ENCODE peak calls at places on chromosomes 6 and 20, in five cellular contexts. X is right cardiac atrium, B is neural progenitor cell, W is endodermal cell, F is adipocyte. V is an unnamed sample. For H3K4me1, the result is how much of the 10 kb centered on the place peaks cover.

GRCh38 chr20:58179083-58179431 is 49.4 kb downstream of the ANKRD60 start:
- DNase-seq in X (no peak), B (no peak), W (no peak), F (no peak), V (no peak)

GRCh38 chr6:87154641-87155271 is 609 bp upstream of the ZNF292 start:
- DNase-seq in X (no peak), B (no peak), W (no peak), F (peak), V (no peak)

GRCh38 chr6:71205336-71205956 is 83.2 kb upstream of the OGFRL1 start:
- DNase-seq in X (no peak), B (no peak), W (no peak), F (no peak), V (no peak)

GRCh38 chr6:29527126-29527525 is 32.4 kb downstream of the UBD start:
- DNase-seq in X (no peak), B (no peak), W (no peak), F (peak), V (no peak)

GRCh38 chr6:144753023-144753705 is 468.0 kb downstream of the UTRN start:
- DNase-seq in X (no peak), B (no peak), W (no peak), F (no peak), V (no peak)

GRCh38 chr6:67896476-67896875 is 738.6 kb upstream of the ADGRB3 start:
- DNase-seq in X (no peak), B (no peak), W (no peak), F (peak), V (no peak)

GRCh38 chr6:63272397-63272796 is 47.4 kb downstream of the LGSN start:
- DNase-seq in X (no peak), B (peak), W (no peak), F (peak), V (no peak)

GRCh38 chr20:17610566-17611289 is 40.9 kb downstream of the DSTN start:
- DNase-seq in X (peak), B (no peak), W (peak), F (no peak), V (no peak)

GRCh38 chr6:5151295-5151954 is 66.3 kb downstream of the PPP1R3G start:
- DNase-seq in X (no peak), B (no peak), W (no peak), F (no peak), V (no peak)

GRCh38 chr20:58312836-58313235 is 3.3 kb downstream of the RAB22A start:
- DNase-seq in X (no peak), B (no peak), W (no peak), F (no peak), V (no peak)

GRCh38 chr20:46970937-46971630 is 76.4 kb downstream of the EYA2 start:
- DNase-seq in X (no peak), B (peak), W (peak), F (peak), V (peak)

GRCh38 chr20:15867899-15868298 is 705.3 kb downstream of the KIF16B start:
- DNase-seq in X (no peak), B (no peak), W (peak), F (no peak), V (peak)

GRCh38 chr6:157596886-157597285 is 215.9 kb downstream of the ZDHHC14 start:
- DNase-seq in X (no peak), B (no peak), W (no peak), F (peak), V (peak)

GRCh38 chr20:2652724-2653510 is 485 bp downstream of the NOP56 start:
- DNase-seq in X (peak), B (peak), W (no peak), F (peak), V (no peak)

GRCh38 chr6:107185570-107185969 is 70.3 kb upstream of the BEND3 start:
- DNase-seq in X (no peak), B (peak), W (peak), F (peak), V (peak)

GRCh38 chr20:39021748-39022147 is 59.6 kb downstream of the DHX35 start:
- DNase-seq in X (no peak), B (no peak), W (no peak), F (no peak), V (no peak)

GRCh38 chr6:144657691-144658090 is 372.6 kb downstream of the UTRN start:
- DNase-seq in X (no peak), B (no peak), W (peak), F (no peak), V (peak)

GRCh38 chr6:167685654-167686053 is 141.1 kb upstream of the AFDN start:
- DNase-seq in X (no peak), B (no peak), W (no peak), F (no peak), V (no peak)

GRCh38 chr6:44179072-44179536 is 20.5 kb downstream of the CAPN11 start:
- DNase-seq in X (no peak), B (no peak), W (no peak), F (no peak), V (no peak)

GRCh38 chr6:16321826-16322225 is 83.4 kb downstream of the GMPR start:
- DNase-seq in X (no peak), B (no peak), W (peak), F (no peak), V (no peak)
- H3K4me1 ChIP-seq in X (under half), B (under half), W (under half), F (half or more), V (under half)

GRCh38 chr20:62734881-62735280 is 26.2 kb downstream of the NTSR1 start:
- DNase-seq in X (no peak), B (no peak), W (no peak), F (no peak), V (no peak)
- H3K4me1 ChIP-seq in X (under half), B (under half), W (under half), F (under half), V (under half)

GRCh38 chr6:41712651-41713103 is 22.7 kb downstream of the TFEB start:
- DNase-seq in X (peak), B (no peak), W (no peak), F (peak), V (no peak)

GRCh38 chr6:41714556-41715273 is 20.7 kb downstream of the TFEB start:
- DNase-seq in X (no peak), B (no peak), W (no peak), F (no peak), V (no peak)

GRCh38 chr6:41715779-41716515 is 19.5 kb downstream of the TFEB start:
- DNase-seq in X (no peak), B (no peak), W (no peak), F (no peak), V (no peak)

GRCh38 chr6:41713161-41713649 is 22.2 kb downstream of the TFEB start:
- DNase-seq in X (no peak), B (no peak), W (no peak), F (peak), V (peak)

GRCh38 chr6:41713650-41714291 is 21.6 kb downstream of the TFEB start:
- DNase-seq in X (no peak), B (no peak), W (no peak), F (no peak), V (no peak)
- H3K4me1 ChIP-seq in X (under half), B (under half), W (under half), F (under half), V (under half)

GRCh38 chr6:33993653-33994052 is 152.2 kb downstream of the GRM4 start:
- DNase-seq in X (no peak), B (no peak), W (no peak), F (no peak), V (no peak)

GRCh38 chr6:33995873-33996475 is 149.9 kb downstream of the GRM4 start:
- DNase-seq in X (no peak), B (no peak), W (peak), F (no peak), V (no peak)

GRCh38 chr6:33995046-33995872 is 150.6 kb downstream of the GRM4 start:
- DNase-seq in X (no peak), B (no peak), W (peak), F (no peak), V (no peak)

GRCh38 chr6:33993091-33993490 is 152.8 kb downstream of the GRM4 start:
- DNase-seq in X (no peak), B (no peak), W (peak), F (no peak), V (no peak)

GRCh38 chr6:33994198-33995045 is 151.5 kb downstream of the GRM4 start:
- DNase-seq in X (no peak), B (no peak), W (peak), F (no peak), V (no peak)
- H3K4me1 ChIP-seq in X (under half), B (under half), W (under half), F (under half), V (under half)